ENCODE peak calls at places on chromosomes 12 and 14, in seven cellular contexts. One of them, this sample, is unnamed.

GRCh38 chr12:55706840-55707671 is 648 bp downstream of the ITGA7 start:
- DNase-seq in effector CD4-positive, alpha-beta T cell: no peak
- DNase-seq in activated CD4-positive, alpha-beta T cell treated with anti-CD3 and anti-CD28 coated beads, Interleukin-2, amount 10 ng/mL, durations not matched to agents 7 days and 5 days: no peak
- DNase-seq in lung microvascular endothelial cell: no peak
- DNase-seq in RCC 7860: no peak
- DNase-seq in GM10248: no peak
- DNase-seq in KG1: no peak
- DNase-seq in this sample: peak

GRCh38 chr12:5614206-5614605 is 182.3 kb downstream of the NTF3 start:
- DNase-seq in effector CD4-positive, alpha-beta T cell: no peak
- DNase-seq in lung microvascular endothelial cell: no peak
- DNase-seq in KG1: no peak
- DNase-seq in RCC 7860: peak
- DNase-seq in activated CD4-positive, alpha-beta T cell treated with anti-CD3 and anti-CD28 coated beads, Interleukin-2, amount 10 ng/mL, durations not matched to agents 7 days and 5 days: no peak
- DNase-seq in GM10248: no peak
- DNase-seq in this sample: no peak

GRCh38 chr14:65210118-65210826 is 108.0 kb upstream of the MAX start:
- DNase-seq in lung microvascular endothelial cell: peak
- DNase-seq in activated CD4-positive, alpha-beta T cell treated with anti-CD3 and anti-CD28 coated beads, Interleukin-2, amount 10 ng/mL, durations not matched to agents 7 days and 5 days: peak
- DNase-seq in GM10248: no peak
- DNase-seq in KG1: peak
- DNase-seq in RCC 7860: no peak
- DNase-seq in effector CD4-positive, alpha-beta T cell: no peak
- DNase-seq in this sample: no peak

GRCh38 chr12:56189918-56190694 is 823 bp upstream of the SMARCC2 start:
- DNase-seq in effector CD4-positive, alpha-beta T cell: peak
- DNase-seq in KG1: no peak
- DNase-seq in RCC 7860: peak
- DNase-seq in activated CD4-positive, alpha-beta T cell treated with anti-CD3 and anti-CD28 coated beads, Interleukin-2, amount 10 ng/mL, durations not matched to agents 7 days and 5 days: peak
- DNase-seq in GM10248: peak
- DNase-seq in lung microvascular endothelial cell: peak
- DNase-seq in this sample: peak

GRCh38 chr12:76490763-76491162 is 68.8 kb downstream of the OSBPL8 start:
- DNase-seq in activated CD4-positive, alpha-beta T cell treated with anti-CD3 and anti-CD28 coated beads, Interleukin-2, amount 10 ng/mL, durations not matched to agents 7 days and 5 days: no peak
- DNase-seq in GM10248: no peak
- DNase-seq in effector CD4-positive, alpha-beta T cell: no peak
- DNase-seq in RCC 7860: no peak
- DNase-seq in KG1: no peak
- DNase-seq in lung microvascular endothelial cell: no peak
- DNase-seq in this sample: no peak

GRCh38 chr14:50846171-50846880 is 15.4 kb upstream of the NIN start:
- DNase-seq in RCC 7860: peak
- DNase-seq in effector CD4-positive, alpha-beta T cell: no peak
- DNase-seq in KG1: no peak
- DNase-seq in lung microvascular endothelial cell: peak
- DNase-seq in GM10248: no peak
- DNase-seq in activated CD4-positive, alpha-beta T cell treated with anti-CD3 and anti-CD28 coated beads, Interleukin-2, amount 10 ng/mL, durations not matched to agents 7 days and 5 days: no peak
- DNase-seq in this sample: no peak

GRCh38 chr14:81990312-81990761 is 456.7 kb upstream of the SEL1L start:
- DNase-seq in activated CD4-positive, alpha-beta T cell treated with anti-CD3 and anti-CD28 coated beads, Interleukin-2, amount 10 ng/mL, durations not matched to agents 7 days and 5 days: peak
- DNase-seq in GM10248: peak
- DNase-seq in KG1: peak
- DNase-seq in RCC 7860: no peak
- DNase-seq in lung microvascular endothelial cell: peak
- DNase-seq in effector CD4-positive, alpha-beta T cell: no peak
- DNase-seq in this sample: peak

GRCh38 chr12:80442426-80443222 is 1.4 kb upstream of the PTPRQ start:
- DNase-seq in RCC 7860: no peak
- DNase-seq in GM10248: no peak
- DNase-seq in KG1: no peak
- DNase-seq in activated CD4-positive, alpha-beta T cell treated with anti-CD3 and anti-CD28 coated beads, Interleukin-2, amount 10 ng/mL, durations not matched to agents 7 days and 5 days: no peak
- DNase-seq in lung microvascular endothelial cell: no peak
- DNase-seq in effector CD4-positive, alpha-beta T cell: no peak
- DNase-seq in this sample: no peak

GRCh38 chr12:107326237-107326636 is 232.9 kb upstream of the CRY1 start:
- DNase-seq in activated CD4-positive, alpha-beta T cell treated with anti-CD3 and anti-CD28 coated beads, Interleukin-2, amount 10 ng/mL, durations not matched to agents 7 days and 5 days: no peak
- DNase-seq in KG1: no peak
- DNase-seq in lung microvascular endothelial cell: no peak
- DNase-seq in RCC 7860: no peak
- DNase-seq in effector CD4-positive, alpha-beta T cell: no peak
- DNase-seq in GM10248: no peak
- DNase-seq in this sample: no peak

GRCh38 chr12:11795910-11796459 is 146.5 kb downstream of the ETV6 start:
- DNase-seq in effector CD4-positive, alpha-beta T cell: no peak
- DNase-seq in KG1: no peak
- DNase-seq in RCC 7860: peak
- DNase-seq in lung microvascular endothelial cell: peak
- DNase-seq in GM10248: no peak
- DNase-seq in activated CD4-positive, alpha-beta T cell treated with anti-CD3 and anti-CD28 coated beads, Interleukin-2, amount 10 ng/mL, durations not matched to agents 7 days and 5 days: no peak
- DNase-seq in this sample: peak

GRCh38 chr12:117161460-117162166 is 28.7 kb downstream of the FBXO21 start:
- DNase-seq in RCC 7860: no peak
- DNase-seq in effector CD4-positive, alpha-beta T cell: no peak
- DNase-seq in lung microvascular endothelial cell: no peak
- DNase-seq in GM10248: no peak
- DNase-seq in KG1: no peak
- DNase-seq in activated CD4-positive, alpha-beta T cell treated with anti-CD3 and anti-CD28 coated beads, Interleukin-2, amount 10 ng/mL, durations not matched to agents 7 days and 5 days: no peak
- DNase-seq in this sample: no peak

GRCh38 chr12:93778306-93778705 is 101.1 kb downstream of the CRADD start:
- DNase-seq in activated CD4-positive, alpha-beta T cell treated with anti-CD3 and anti-CD28 coated beads, Interleukin-2, amount 10 ng/mL, durations not matched to agents 7 days and 5 days: no peak
- DNase-seq in lung microvascular endothelial cell: peak
- DNase-seq in KG1: no peak
- DNase-seq in effector CD4-positive, alpha-beta T cell: no peak
- DNase-seq in GM10248: no peak
- DNase-seq in RCC 7860: no peak
- DNase-seq in this sample: no peak

GRCh38 chr12:24462946-24463345 is 486.0 kb downstream of the BCAT1 start:
- DNase-seq in GM10248: no peak
- DNase-seq in effector CD4-positive, alpha-beta T cell: no peak
- DNase-seq in lung microvascular endothelial cell: no peak
- DNase-seq in activated CD4-positive, alpha-beta T cell treated with anti-CD3 and anti-CD28 coated beads, Interleukin-2, amount 10 ng/mL, durations not matched to agents 7 days and 5 days: no peak
- DNase-seq in KG1: no peak
- DNase-seq in RCC 7860: no peak
- DNase-seq in this sample: no peak

GRCh38 chr12:70618371-70618770 is 18.9 kb downstream of the PTPRB start:
- DNase-seq in lung microvascular endothelial cell: no peak
- DNase-seq in RCC 7860: no peak
- DNase-seq in activated CD4-positive, alpha-beta T cell treated with anti-CD3 and anti-CD28 coated beads, Interleukin-2, amount 10 ng/mL, durations not matched to agents 7 days and 5 days: no peak
- DNase-seq in GM10248: no peak
- DNase-seq in effector CD4-positive, alpha-beta T cell: no peak
- DNase-seq in KG1: no peak
- DNase-seq in this sample: no peak

This sample was measured in Calu3.